ENCODE peak calls at places on chromosomes 12 and 14, in ten cellular contexts. One of them, this sample, is unnamed.

GRCh38 chr14:22434030-22434429 is 155.0 kb downstream of the DAD1 start:
- DNase-seq in transverse colon: no peak
- DNase-seq in adrenal gland: no peak
- DNase-seq in PC-9: no peak
- DNase-seq in kidney: no peak
- DNase-seq in pancreas: no peak
- DNase-seq in neural progenitor cell: peak
- DNase-seq in CD8-positive, alpha-beta memory T cell: no peak
- DNase-seq in right atrium auricular region: no peak
- DNase-seq in left lung: no peak
- DNase-seq in this sample: no peak

GRCh38 chr12:561908-562593 is 101.2 kb downstream of the NINJ2 start:
- DNase-seq in neural progenitor cell: no peak
- DNase-seq in adrenal gland: peak
- DNase-seq in CD8-positive, alpha-beta memory T cell: no peak
- DNase-seq in PC-9: no peak
- DNase-seq in kidney: no peak
- DNase-seq in transverse colon: no peak
- DNase-seq in pancreas: no peak
- DNase-seq in left lung: peak
- DNase-seq in right atrium auricular region: no peak
- DNase-seq in this sample: peak

GRCh38 chr12:80129895-80130535 is 30.7 kb downstream of the OTOGL start:
- DNase-seq in left lung: no peak
- DNase-seq in transverse colon: no peak
- DNase-seq in adrenal gland: no peak
- DNase-seq in kidney: no peak
- DNase-seq in pancreas: no peak
- DNase-seq in CD8-positive, alpha-beta memory T cell: no peak
- DNase-seq in neural progenitor cell: no peak
- DNase-seq in PC-9: no peak
- DNase-seq in right atrium auricular region: no peak
- DNase-seq in this sample: no peak

GRCh38 chr12:62123721-62124203 is 136.4 kb upstream of the USP15 start:
- DNase-seq in pancreas: peak
- DNase-seq in right atrium auricular region: no peak
- DNase-seq in transverse colon: peak
- DNase-seq in PC-9: peak
- DNase-seq in left lung: no peak
- DNase-seq in kidney: no peak
- DNase-seq in CD8-positive, alpha-beta memory T cell: peak
- DNase-seq in adrenal gland: peak
- DNase-seq in neural progenitor cell: peak
- DNase-seq in this sample: no peak

GRCh38 chr12:76945867-76946266 is 67.0 kb upstream of the CSRP2 start:
- DNase-seq in kidney: no peak
- DNase-seq in CD8-positive, alpha-beta memory T cell: no peak
- DNase-seq in left lung: no peak
- DNase-seq in right atrium auricular region: no peak
- DNase-seq in pancreas: no peak
- DNase-seq in transverse colon: no peak
- DNase-seq in PC-9: no peak
- DNase-seq in neural progenitor cell: no peak
- DNase-seq in adrenal gland: no peak
- DNase-seq in this sample: no peak

GRCh38 chr14:97022741-97023140 is 225.6 kb downstream of the VRK1 start:
- DNase-seq in PC-9: no peak
- DNase-seq in left lung: no peak
- DNase-seq in right atrium auricular region: no peak
- DNase-seq in transverse colon: no peak
- DNase-seq in neural progenitor cell: no peak
- DNase-seq in adrenal gland: no peak
- DNase-seq in CD8-positive, alpha-beta memory T cell: no peak
- DNase-seq in kidney: no peak
- DNase-seq in pancreas: no peak
- DNase-seq in this sample: no peak

GRCh38 chr14:26538176-26538575 is 59.7 kb downstream of the NOVA1 start:
- DNase-seq in kidney: no peak
- DNase-seq in CD8-positive, alpha-beta memory T cell: no peak
- DNase-seq in pancreas: no peak
- DNase-seq in adrenal gland: no peak
- DNase-seq in transverse colon: no peak
- DNase-seq in neural progenitor cell: no peak
- DNase-seq in left lung: no peak
- DNase-seq in right atrium auricular region: no peak
- DNase-seq in PC-9: no peak
- DNase-seq in this sample: no peak

GRCh38 chr12:27969901-27970390 is 2.6 kb downstream of the PTHLH start:
- DNase-seq in kidney: peak
- DNase-seq in neural progenitor cell: peak
- DNase-seq in right atrium auricular region: no peak
- DNase-seq in pancreas: peak
- DNase-seq in transverse colon: peak
- DNase-seq in CD8-positive, alpha-beta memory T cell: peak
- DNase-seq in PC-9: peak
- DNase-seq in left lung: peak
- DNase-seq in adrenal gland: no peak
- DNase-seq in this sample: peak

GRCh38 chr14:89030921-89031320 is 206.5 kb downstream of the TTC8 start:
- DNase-seq in right atrium auricular region: no peak
- DNase-seq in neural progenitor cell: no peak
- DNase-seq in transverse colon: no peak
- DNase-seq in pancreas: no peak
- DNase-seq in adrenal gland: no peak
- DNase-seq in left lung: no peak
- DNase-seq in CD8-positive, alpha-beta memory T cell: no peak
- DNase-seq in kidney: no peak
- DNase-seq in PC-9: no peak
- DNase-seq in this sample: no peak

GRCh38 chr14:89033756-89034155 is 209.3 kb downstream of the TTC8 start:
- DNase-seq in right atrium auricular region: no peak
- DNase-seq in PC-9: no peak
- DNase-seq in transverse colon: no peak
- DNase-seq in pancreas: peak
- DNase-seq in adrenal gland: no peak
- DNase-seq in left lung: no peak
- DNase-seq in kidney: no peak
- DNase-seq in CD8-positive, alpha-beta memory T cell: no peak
- DNase-seq in neural progenitor cell: no peak
- DNase-seq in this sample: no peak

GRCh38 chr14:89029961-89030694 is 205.7 kb downstream of the TTC8 start:
- DNase-seq in neural progenitor cell: no peak
- DNase-seq in adrenal gland: peak
- DNase-seq in left lung: no peak
- DNase-seq in pancreas: no peak
- DNase-seq in CD8-positive, alpha-beta memory T cell: no peak
- DNase-seq in transverse colon: no peak
- DNase-seq in PC-9: no peak
- DNase-seq in kidney: no peak
- DNase-seq in right atrium auricular region: no peak
- DNase-seq in this sample: no peak

GRCh38 chr14:89028462-89029134 is 204.1 kb downstream of the TTC8 start:
- DNase-seq in PC-9: no peak
- DNase-seq in neural progenitor cell: no peak
- DNase-seq in right atrium auricular region: no peak
- DNase-seq in kidney: no peak
- DNase-seq in transverse colon: no peak
- DNase-seq in left lung: no peak
- DNase-seq in pancreas: no peak
- DNase-seq in adrenal gland: no peak
- DNase-seq in CD8-positive, alpha-beta memory T cell: no peak
- DNase-seq in this sample: no peak

DNA sequence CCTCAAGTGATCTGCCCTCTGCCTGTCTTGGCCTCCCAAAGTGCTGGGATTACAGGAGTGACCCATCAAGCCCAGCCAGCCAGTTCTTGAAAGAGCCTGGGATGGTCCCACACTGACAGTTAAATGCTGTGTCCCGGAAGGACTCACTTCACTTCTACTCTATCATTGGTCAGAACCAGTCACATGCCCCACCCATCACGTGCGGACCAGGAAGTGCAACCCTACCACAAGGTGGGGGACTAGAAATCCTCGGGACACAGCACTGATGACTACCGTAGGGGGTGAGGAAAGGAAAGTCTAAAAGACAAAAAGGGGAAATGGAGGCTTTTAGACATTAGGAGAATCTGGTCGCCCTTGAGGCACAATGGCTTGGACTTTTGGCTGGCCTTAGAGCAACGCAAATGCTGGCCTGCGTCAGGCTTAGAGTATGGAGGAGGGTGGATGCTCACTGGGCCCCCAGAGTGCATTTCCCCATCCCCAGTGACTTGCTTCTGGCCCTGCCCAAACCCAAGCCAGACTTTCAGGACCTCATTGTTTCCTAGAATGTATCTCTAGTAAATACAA is 207.7 kb downstream of the TTC8 start:
- DNase-seq in pancreas: no peak
- DNase-seq in left lung: no peak
- DNase-seq in adrenal gland: no peak
- DNase-seq in neural progenitor cell: no peak
- DNase-seq in CD8-positive, alpha-beta memory T cell: no peak
- DNase-seq in transverse colon: no peak
- DNase-seq in right atrium auricular region: no peak
- DNase-seq in kidney: no peak
- DNase-seq in PC-9: no peak
- DNase-seq in this sample: no peak
- H3K27ac ChIP-seq in pancreas: no peak
- H3K27ac ChIP-seq in left lung: no peak
- H3K27ac ChIP-seq in adrenal gland: no peak
- H3K27ac ChIP-seq in neural progenitor cell: no peak
- H3K27ac ChIP-seq in CD8-positive, alpha-beta memory T cell: no peak
- H3K27ac ChIP-seq in transverse colon: no peak
- H3K27ac ChIP-seq in right atrium auricular region: no peak
- H3K27ac ChIP-seq in kidney: no peak
- H3K27ac ChIP-seq in PC-9: no peak
- H3K27ac ChIP-seq in this sample: no peak

GRCh38 chr12:121129705-121130147 is 3.0 kb upstream of the P2RX7 start:
- DNase-seq in PC-9: no peak
- DNase-seq in CD8-positive, alpha-beta memory T cell: no peak
- DNase-seq in left lung: no peak
- DNase-seq in neural progenitor cell: no peak
- DNase-seq in adrenal gland: no peak
- DNase-seq in right atrium auricular region: no peak
- DNase-seq in pancreas: no peak
- DNase-seq in kidney: no peak
- DNase-seq in transverse colon: no peak
- DNase-seq in this sample: no peak
- H3K27ac ChIP-seq in PC-9: no peak
- H3K27ac ChIP-seq in CD8-positive, alpha-beta memory T cell: peak
- H3K27ac ChIP-seq in left lung: peak
- H3K27ac ChIP-seq in neural progenitor cell: no peak
- H3K27ac ChIP-seq in adrenal gland: peak
- H3K27ac ChIP-seq in right atrium auricular region: peak
- H3K27ac ChIP-seq in pancreas: no peak
- H3K27ac ChIP-seq in kidney: peak
- H3K27ac ChIP-seq in transverse colon: peak
- H3K27ac ChIP-seq in this sample: peak

DNA sequence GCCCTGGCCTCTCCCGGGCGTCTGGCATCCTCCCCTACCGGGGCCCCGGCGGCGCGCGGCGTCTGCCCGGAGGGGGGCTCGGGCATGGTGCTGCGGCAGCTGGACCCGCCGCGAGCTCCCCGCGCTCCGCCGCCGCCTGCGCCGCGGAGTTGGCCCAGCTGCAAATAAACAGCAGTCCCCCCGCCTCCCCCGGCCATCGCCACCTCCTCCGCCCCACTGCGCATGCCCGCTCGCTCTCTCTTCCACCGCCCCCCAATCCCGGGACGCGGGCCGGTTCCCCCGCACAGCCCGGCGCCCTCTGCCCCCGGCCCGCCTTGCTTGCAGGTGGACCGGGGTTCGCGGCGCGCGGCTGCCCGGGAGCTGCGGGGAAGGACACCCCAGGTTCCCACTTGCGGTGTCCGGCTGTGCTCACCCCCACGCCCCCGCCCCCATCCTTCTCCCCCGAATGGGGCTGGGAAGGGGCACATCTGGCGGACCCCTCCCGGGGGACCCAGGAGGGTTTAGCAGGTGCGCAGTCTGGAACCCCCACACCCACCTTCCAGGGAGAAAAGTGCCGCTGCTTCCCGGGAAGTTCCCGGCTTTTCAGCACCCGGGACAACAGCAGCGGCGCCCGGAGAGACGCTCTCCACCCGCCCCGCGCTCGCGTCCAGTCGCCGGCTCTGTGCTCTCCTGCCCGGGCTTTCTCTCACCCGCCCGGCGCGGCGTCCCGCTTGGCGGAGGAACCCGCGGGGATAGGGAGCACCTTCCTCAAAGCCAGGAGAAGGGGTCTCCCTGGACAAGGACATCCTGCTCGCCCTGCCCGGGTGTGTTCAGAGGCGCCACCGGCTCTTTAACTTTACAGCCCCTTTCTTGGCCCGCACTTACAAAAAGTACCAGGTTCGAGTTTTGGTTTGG is at the start of gene TMTC1:
- DNase-seq in PC-9: no peak
- DNase-seq in right atrium auricular region: peak
- DNase-seq in left lung: peak
- DNase-seq in transverse colon: peak
- DNase-seq in kidney: peak
- DNase-seq in adrenal gland: peak
- DNase-seq in neural progenitor cell: peak
- DNase-seq in pancreas: peak
- DNase-seq in CD8-positive, alpha-beta memory T cell: no peak
- DNase-seq in this sample: peak
- H3K27ac ChIP-seq in PC-9: peak
- H3K27ac ChIP-seq in right atrium auricular region: peak
- H3K27ac ChIP-seq in left lung: peak
- H3K27ac ChIP-seq in transverse colon: peak
- H3K27ac ChIP-seq in kidney: peak
- H3K27ac ChIP-seq in adrenal gland: no peak
- H3K27ac ChIP-seq in neural progenitor cell: no peak
- H3K27ac ChIP-seq in pancreas: no peak
- H3K27ac ChIP-seq in CD8-positive, alpha-beta memory T cell: no peak
- H3K27ac ChIP-seq in this sample: peak

GRCh38 chr12:14262771-14263511 is 102.5 kb upstream of the ATF7IP start:
- DNase-seq in right atrium auricular region: no peak
- DNase-seq in adrenal gland: no peak
- DNase-seq in kidney: no peak
- DNase-seq in left lung: no peak
- DNase-seq in neural progenitor cell: no peak
- DNase-seq in pancreas: no peak
- DNase-seq in transverse colon: no peak
- DNase-seq in CD8-positive, alpha-beta memory T cell: no peak
- DNase-seq in PC-9: no peak
- DNase-seq in this sample: no peak

GRCh38 chr12:14261861-14262260 is 103.6 kb upstream of the ATF7IP start:
- DNase-seq in PC-9: no peak
- DNase-seq in left lung: no peak
- DNase-seq in CD8-positive, alpha-beta memory T cell: no peak
- DNase-seq in kidney: no peak
- DNase-seq in transverse colon: no peak
- DNase-seq in neural progenitor cell: no peak
- DNase-seq in right atrium auricular region: no peak
- DNase-seq in adrenal gland: no peak
- DNase-seq in pancreas: no peak
- DNase-seq in this sample: no peak

GRCh38 chr12:14259481-14260010 is 105.9 kb upstream of the ATF7IP start:
- DNase-seq in pancreas: no peak
- DNase-seq in kidney: no peak
- DNase-seq in CD8-positive, alpha-beta memory T cell: no peak
- DNase-seq in adrenal gland: no peak
- DNase-seq in right atrium auricular region: no peak
- DNase-seq in neural progenitor cell: no peak
- DNase-seq in PC-9: no peak
- DNase-seq in transverse colon: no peak
- DNase-seq in left lung: no peak
- DNase-seq in this sample: no peak

GRCh38 chr12:14260011-14260993 is 105.2 kb upstream of the ATF7IP start:
- DNase-seq in PC-9: peak
- DNase-seq in pancreas: peak
- DNase-seq in transverse colon: peak
- DNase-seq in CD8-positive, alpha-beta memory T cell: no peak
- DNase-seq in adrenal gland: peak
- DNase-seq in left lung: peak
- DNase-seq in right atrium auricular region: peak
- DNase-seq in kidney: peak
- DNase-seq in neural progenitor cell: peak
- DNase-seq in this sample: peak

DNA sequence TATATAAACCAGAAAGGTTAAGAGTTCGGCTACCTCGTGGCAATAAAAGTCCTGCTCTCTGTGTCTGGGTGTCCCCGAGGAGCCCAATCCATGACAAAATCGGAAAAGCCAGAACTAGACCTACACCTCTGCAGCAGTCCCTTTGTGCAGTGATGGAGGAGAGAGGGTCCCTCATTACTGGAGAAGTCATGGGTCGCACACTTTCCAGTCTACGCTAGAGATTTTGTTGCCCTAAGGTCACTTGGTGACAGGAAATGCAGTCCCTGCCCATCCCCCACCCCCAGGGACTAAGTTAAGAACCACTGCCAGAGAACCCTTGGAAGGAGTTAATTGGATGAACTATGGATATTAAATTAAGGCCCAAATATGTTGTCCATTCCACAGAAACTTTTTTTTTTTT is 104.4 kb upstream of the ATF7IP start:
- DNase-seq in adrenal gland: no peak
- DNase-seq in kidney: no peak
- DNase-seq in PC-9: no peak
- DNase-seq in neural progenitor cell: no peak
- DNase-seq in CD8-positive, alpha-beta memory T cell: no peak
- DNase-seq in left lung: no peak
- DNase-seq in pancreas: no peak
- DNase-seq in transverse colon: peak
- DNase-seq in right atrium auricular region: no peak
- DNase-seq in this sample: peak
- H3K27ac ChIP-seq in adrenal gland: no peak
- H3K27ac ChIP-seq in kidney: peak
- H3K27ac ChIP-seq in PC-9: no peak
- H3K27ac ChIP-seq in neural progenitor cell: peak
- H3K27ac ChIP-seq in CD8-positive, alpha-beta memory T cell: no peak
- H3K27ac ChIP-seq in left lung: peak
- H3K27ac ChIP-seq in pancreas: peak
- H3K27ac ChIP-seq in transverse colon: peak
- H3K27ac ChIP-seq in right atrium auricular region: peak
- H3K27ac ChIP-seq in this sample: peak